ENCODE peak calls at places on chromosomes 5 and 9, in nine cellular contexts. G, I, C, S, N, H, X, M and T are unnamed samples. For H3K9me3, H3K36me3 and H3K9me2, the result is how much of the 10 kb centered on the place peaks cover.

GRCh38 chr5:38922199-38922598 is 76.4 kb downstream of the OSMR start:
- DNase-seq in G (peak), I (peak), C (peak), S (peak), N (peak), H (peak), X (peak), M (peak), T (peak)

GRCh38 chr5:141557681-141558136 is 61.1 kb downstream of the DIAPH1 start:
- DNase-seq in G (peak), I (peak), C (peak), S (peak), N (peak), H (peak), X (peak), M (peak), T (peak)

GRCh38 chr5:75856056-75856455 is 138.8 kb upstream of the POC5 start:
- DNase-seq in G (no peak), I (no peak), C (no peak), S (no peak), N (no peak), H (no peak), X (no peak), M (no peak), T (no peak)

GRCh38 chr9:2060425-2060824 is 45.3 kb downstream of the SMARCA2 start:
- DNase-seq in G (no peak), I (no peak), C (no peak), S (peak), N (no peak), H (no peak), X (no peak), M (no peak), T (no peak)

GRCh38 chr5:96537386-96537785 is 104.3 kb upstream of the PCSK1 start:
- DNase-seq in G (no peak), I (no peak), C (peak), S (peak), N (no peak), H (peak), X (no peak), M (no peak), T (no peak)

GRCh38 chr9:115018547-115019435 is 88.4 kb upstream of the TNFSF8 start:
- DNase-seq in G (peak), I (no peak), C (no peak), S (peak), N (no peak), H (peak), X (no peak), M (no peak), T (no peak)

GRCh38 chr5:132227485-132228240 is at the start of gene P4HA2:
- DNase-seq in G (peak), I (peak), C (peak), S (peak), N (no peak), H (peak), X (peak), M (peak), T (no peak)

GRCh38 chr5:87121315-87122170 is 146.1 kb upstream of the RASA1 start:
- DNase-seq in G (no peak), I (peak), C (peak), S (peak), N (peak), H (peak), X (peak), M (no peak), T (no peak)

GRCh38 chr9:92738661-92739081 is 26.0 kb downstream of the BICD2 start:
- DNase-seq in G (no peak), I (no peak), C (no peak), S (peak), N (no peak), H (no peak), X (peak), M (no peak), T (no peak)

GRCh38 chr5:67437905-67438845 is 241.6 kb upstream of the CD180 start:
- DNase-seq in G (peak), I (no peak), C (no peak), S (no peak), N (no peak), H (no peak), X (no peak), M (no peak), T (no peak)

GRCh38 chr9:5042661-5043178 is 57.6 kb downstream of the JAK2 start:
- DNase-seq in G (no peak), I (no peak), C (no peak), S (no peak), N (no peak), H (no peak), X (no peak), M (peak), T (no peak)

GRCh38 chr5:122121782-122122465 is 7.4 kb upstream of the ZNF474 start:
- DNase-seq in G (no peak), I (no peak), C (no peak), S (peak), N (no peak), H (peak), X (no peak), M (no peak), T (no peak)

GRCh38 chr5:150945947-150946346 is 41.2 kb upstream of the ZNF300 start:
- DNase-seq in G (no peak), I (no peak), C (no peak), S (no peak), N (no peak), H (no peak), X (no peak), M (peak), T (no peak)
- H3K9me3 ChIP-seq in G (under half), I (under half), C (under half), S (under half), N (under half), H (half or more), X (half or more), M (under half), T (under half)

DNA sequence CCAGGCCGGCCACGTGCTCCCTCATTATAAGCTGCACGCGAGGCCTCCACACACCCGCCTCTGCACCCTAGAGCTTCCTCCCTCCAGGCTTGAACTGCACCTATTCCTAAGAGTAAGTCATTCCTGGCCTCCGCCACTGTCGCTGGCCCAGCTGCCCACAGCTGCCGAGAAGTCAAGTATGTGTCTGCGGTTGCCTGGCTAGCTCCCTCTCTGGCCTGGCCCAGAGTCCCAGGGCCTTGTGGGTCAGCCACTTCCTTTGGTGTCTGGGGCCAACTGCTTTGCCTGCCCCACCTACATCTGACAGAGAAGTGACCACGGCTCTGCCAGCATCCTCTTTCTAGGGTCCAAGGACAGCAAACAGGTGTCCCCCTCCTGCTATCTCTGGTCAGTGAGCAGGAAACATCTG is 18.3 kb downstream of the ABO start:
- DNase-seq in G (no peak), I (no peak), C (no peak), S (no peak), N (no peak), H (no peak), X (no peak), M (no peak), T (no peak)
- H3K36me3 ChIP-seq in G (under half), I (under half), C (under half), S (under half), N (under half), H (under half), X (under half), M (under half), T (under half)

GRCh38 chr9:82894961-82895902 is 167.7 kb downstream of the RASEF start:
- DNase-seq in G (peak), I (no peak), C (no peak), S (no peak), N (no peak), H (no peak), X (no peak), M (peak), T (no peak)
- H3K9me2 ChIP-seq in G (under half), I (under half), C (under half), S (under half), N (under half), H (under half), X (under half), M (under half), T (under half)

DNA sequence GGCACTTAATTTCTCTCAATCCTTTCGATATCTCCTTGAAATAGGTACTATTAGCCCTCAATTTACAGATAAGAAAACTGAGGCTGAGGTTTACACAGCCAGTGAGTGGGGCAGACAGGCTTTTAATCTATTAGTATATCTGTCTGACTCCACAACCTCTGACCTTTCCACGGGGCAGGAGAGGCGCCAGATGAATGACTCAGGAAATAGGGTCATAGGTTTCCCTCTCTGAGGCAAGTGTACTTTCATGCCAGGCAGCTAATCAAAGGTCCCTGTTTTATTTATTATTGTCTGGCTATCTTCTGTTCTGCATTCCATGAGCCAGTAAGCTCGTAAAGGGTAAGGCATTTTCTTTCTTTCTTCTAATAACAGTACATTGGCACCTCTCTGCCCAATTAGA is 79.6 kb upstream of the KLF4 start:
- DNase-seq in G (no peak), I (no peak), C (no peak), S (no peak), N (no peak), H (peak), X (no peak), M (no peak), T (no peak)
- H3K9me3 ChIP-seq in G (under half), I (under half), C (under half), S (under half), N (under half), H (under half), X (under half), M (under half), T (under half)

DNA sequence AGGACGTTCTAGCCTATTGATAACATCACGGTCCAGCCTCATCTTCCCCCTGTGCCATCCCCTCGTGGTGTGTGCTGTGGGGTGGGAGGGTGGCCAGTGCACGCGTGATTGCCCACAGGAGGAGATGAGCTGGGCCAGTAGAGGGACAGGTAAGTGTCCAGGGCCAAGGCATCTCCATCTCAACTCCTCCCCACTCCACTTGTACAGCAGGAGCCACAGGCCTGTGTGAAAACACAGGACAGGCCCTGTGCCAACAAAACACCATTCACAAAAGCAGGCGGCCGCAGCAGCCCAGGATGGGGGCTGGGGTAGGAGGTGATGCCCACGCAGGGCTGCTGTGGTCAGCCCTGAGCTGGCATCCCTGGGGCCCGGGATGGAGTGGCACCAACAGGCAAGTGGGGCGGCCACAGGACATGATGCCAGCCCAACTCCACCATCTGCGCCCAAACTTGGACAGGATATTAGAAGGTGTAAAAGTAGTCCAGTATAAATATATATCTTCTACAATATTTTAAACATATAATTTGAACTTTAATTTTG is 32.6 kb downstream of the TPPP start:
- DNase-seq in G (no peak), I (no peak), C (no peak), S (no peak), N (no peak), H (no peak), X (no peak), M (no peak), T (no peak)
- H3K36me3 ChIP-seq in G (under half), I (under half), C (under half), S (under half), N (half or more), H (under half), X (under half), M (under half), T (under half)

GRCh38 chr5:77374686-77375085 is 117.4 kb downstream of the WDR41 start:
- DNase-seq in G (no peak), I (no peak), C (no peak), S (no peak), N (no peak), H (no peak), X (no peak), M (no peak), T (no peak)
- H3K9me2 ChIP-seq in G (under half), I (under half), C (under half), S (under half), N (under half), H (under half), X (under half), M (under half), T (under half)